ENCODE peak calls at places on chromosomes 3 and 15, in eight cellular contexts. H, O, N, G, C, M, K and F are unnamed samples.

GRCh38 chr3:105584351-105584790 is 217.7 kb downstream of the ALCAM start:
- DNase-seq in H (no peak), K (no peak), N (no peak), M (no peak), O (no peak), G (no peak), C (no peak), F (no peak)

GRCh38 chr3:80733522-80734176 is 965.9 kb upstream of the ROBO1 start:
- DNase-seq in M (no peak), H (no peak), G (no peak), C (peak), O (no peak), N (peak), K (no peak), F (peak)

GRCh38 chr3:43181202-43181910 is 75.5 kb upstream of the POMGNT2 start:
- DNase-seq in G (no peak), O (no peak), M (no peak), H (no peak), K (no peak), C (no peak), N (peak), F (no peak)

GRCh38 chr3:110341047-110341446 is 730.6 kb upstream of the NECTIN3 start:
- DNase-seq in C (peak), G (no peak), H (no peak), N (no peak), O (no peak), M (no peak), K (no peak), F (no peak)

GRCh38 chr3:129393271-129393670 is 35.2 kb downstream of the EFCAB12 start:
- DNase-seq in C (no peak), K (no peak), H (no peak), O (no peak), N (no peak), M (no peak), G (no peak), F (no peak)

GRCh38 chr3:147838650-147839049 is 429.5 kb downstream of the ZIC1 start:
- DNase-seq in N (no peak), K (no peak), G (no peak), H (no peak), C (peak), O (no peak), M (no peak), F (no peak)

GRCh38 chr15:60865507-60865906 is 363.6 kb downstream of the RORA start:
- DNase-seq in C (peak), K (no peak), N (no peak), H (no peak), O (no peak), M (no peak), G (no peak), F (no peak)

GRCh38 chr3:52310861-52311566 is 5.1 kb upstream of the DNAH1 start:
- DNase-seq in N (no peak), C (peak), H (no peak), G (no peak), M (no peak), O (no peak), K (no peak), F (no peak)

DNA sequence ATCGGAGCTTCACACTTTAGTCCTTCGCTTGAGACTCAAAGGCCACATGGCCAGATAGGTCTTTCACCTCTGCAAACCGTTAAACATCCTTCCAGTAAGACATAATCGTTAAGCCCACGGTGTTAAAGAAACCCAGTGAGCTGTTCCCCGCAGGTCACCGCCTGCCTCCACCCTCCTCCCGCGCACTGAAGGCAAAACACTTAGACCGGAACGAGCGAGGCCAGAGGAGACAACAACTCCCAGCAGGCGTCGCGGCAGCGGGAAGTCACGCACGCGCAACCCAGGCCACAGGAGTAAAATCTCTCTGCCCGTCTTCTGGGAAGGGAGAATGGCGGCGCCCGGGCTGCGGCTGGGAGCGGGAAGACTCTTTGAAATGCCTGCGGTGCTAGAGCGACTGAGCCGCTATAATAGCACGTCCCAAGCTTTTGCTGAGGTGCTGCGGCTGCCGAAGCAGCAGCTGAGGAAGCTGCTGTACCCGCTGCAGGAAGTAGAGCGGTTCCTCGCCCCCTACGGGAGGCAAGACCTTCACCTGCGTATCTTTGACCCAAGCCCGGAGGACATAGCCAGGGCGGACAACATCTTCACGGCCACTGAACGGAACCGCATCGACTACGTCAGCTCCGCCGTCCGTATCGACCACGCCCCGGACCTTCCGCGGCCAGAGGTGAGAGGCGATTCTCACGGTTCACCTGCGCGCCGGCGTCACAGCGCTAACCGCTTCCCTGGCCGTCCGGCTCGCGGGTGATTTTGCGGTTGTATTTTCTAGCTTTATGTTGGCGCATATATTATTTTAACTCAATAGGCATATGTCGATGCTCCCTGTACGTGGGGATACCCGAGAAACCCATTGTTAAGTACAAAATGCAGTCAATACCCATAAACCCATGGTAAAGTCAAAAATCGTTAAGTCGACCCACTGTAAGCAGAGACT is at the start of gene GTPBP8:
- DNase-seq in M (peak), C (peak), G (peak), H (peak), O (peak), K (peak), N (peak), F (peak)
- TF ChIP-seq POLR2A in M (peak), C (peak), G (peak), H (peak), O (peak), K (peak), N (peak), F (peak)

GRCh38 chr15:51629612-51630011 is 7.0 kb upstream of the DMXL2 start:
- DNase-seq in C (no peak), K (no peak), M (no peak), O (peak), G (no peak), H (no peak), N (no peak), F (no peak)
- H3K4me3 ChIP-seq in C (no peak), K (no peak), M (no peak), O (no peak), G (no peak), H (no peak), N (no peak), F (no peak)

GRCh38 chr3:168251371-168251770 is 155.6 kb upstream of the GOLIM4 start:
- DNase-seq in N (no peak), O (no peak), M (no peak), K (no peak), G (no peak), C (no peak), H (no peak), F (no peak)

GRCh38 chr3:168248383-168249047 is 152.8 kb upstream of the GOLIM4 start:
- DNase-seq in M (no peak), C (peak), O (no peak), N (no peak), G (no peak), K (no peak), H (no peak), F (peak)

GRCh38 chr3:168249048-168249538 is 153.4 kb upstream of the GOLIM4 start:
- DNase-seq in M (no peak), G (no peak), H (no peak), C (peak), N (no peak), K (no peak), O (no peak), F (no peak)

GRCh38 chr3:168249539-168250414 is 154.1 kb upstream of the GOLIM4 start:
- DNase-seq in O (peak), K (peak), C (peak), M (peak), H (peak), N (peak), G (peak), F (peak)

DNA sequence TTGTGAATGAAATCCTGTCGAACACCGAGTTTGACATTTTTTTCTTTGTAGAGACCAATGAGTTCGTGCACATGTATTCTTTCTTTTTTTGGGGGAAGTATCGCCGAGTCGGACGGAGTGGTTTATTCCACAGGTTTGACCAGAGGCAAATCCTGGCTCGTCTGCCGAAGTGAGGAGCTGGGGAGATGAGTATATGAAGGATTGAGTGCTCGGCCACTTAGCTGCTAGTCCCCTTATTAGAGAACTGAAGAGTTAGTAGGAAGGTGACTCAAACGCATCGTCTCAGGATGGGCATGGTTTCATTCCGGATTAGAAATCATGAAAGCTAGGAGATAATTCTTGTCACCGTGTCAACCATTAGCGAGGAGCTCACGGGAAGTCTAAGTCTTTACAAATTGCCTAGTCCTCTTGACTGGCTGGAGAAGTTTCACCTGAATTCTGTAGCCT is 154.7 kb upstream of the GOLIM4 start:
- DNase-seq in G (no peak), M (no peak), K (no peak), C (peak), N (no peak), H (no peak), O (no peak), F (no peak)
- TF ChIP-seq POLR2A in G (no peak), M (no peak), K (no peak), C (no peak), N (no peak), H (no peak), O (no peak), F (no peak)

DNA sequence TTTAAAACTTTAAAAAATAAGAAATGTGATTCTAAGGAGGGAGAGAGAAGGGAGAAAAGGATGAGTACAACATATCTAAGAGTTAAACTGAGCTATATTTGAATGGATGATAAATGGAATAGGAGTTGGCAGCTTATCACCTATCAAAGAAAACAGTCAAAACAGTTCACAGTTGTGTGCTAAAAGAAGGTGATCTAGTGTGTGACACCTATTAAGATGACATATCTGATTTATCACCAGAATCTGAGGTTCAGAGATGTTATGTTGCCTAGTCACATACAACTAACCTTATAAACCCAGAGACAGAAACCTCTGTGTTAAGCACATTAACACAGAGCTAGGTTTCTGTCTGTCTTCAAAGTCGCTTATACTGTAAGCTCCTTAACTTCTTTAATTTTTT is 3.0 kb downstream of the ATP13A3 start:
- DNase-seq in H (no peak), C (no peak), N (no peak), K (no peak), G (no peak), M (no peak), O (no peak), F (no peak)
- H3K4me3 ChIP-seq in H (no peak), C (no peak), N (no peak), K (no peak), G (no peak), M (no peak), O (no peak), F (no peak)

GRCh38 chr15:77415450-77416448 is 4.2 kb downstream of the PEAK1 start:
- DNase-seq in H (no peak), M (no peak), O (peak), N (no peak), C (peak), G (peak), K (no peak), F (no peak)

GRCh38 chr15:77418341-77419049 is 1.4 kb downstream of the PEAK1 start:
- DNase-seq in M (no peak), K (no peak), C (peak), N (no peak), H (no peak), G (no peak), O (no peak), F (no peak)

GRCh38 chr15:77414781-77415442 is 5.0 kb downstream of the PEAK1 start:
- DNase-seq in K (no peak), G (no peak), C (no peak), M (no peak), O (no peak), N (no peak), H (no peak), F (no peak)

GRCh38 chr15:77417642-77418041 is 2.3 kb downstream of the PEAK1 start:
- DNase-seq in C (peak), N (no peak), M (no peak), G (no peak), O (no peak), H (no peak), K (no peak), F (no peak)

DNA sequence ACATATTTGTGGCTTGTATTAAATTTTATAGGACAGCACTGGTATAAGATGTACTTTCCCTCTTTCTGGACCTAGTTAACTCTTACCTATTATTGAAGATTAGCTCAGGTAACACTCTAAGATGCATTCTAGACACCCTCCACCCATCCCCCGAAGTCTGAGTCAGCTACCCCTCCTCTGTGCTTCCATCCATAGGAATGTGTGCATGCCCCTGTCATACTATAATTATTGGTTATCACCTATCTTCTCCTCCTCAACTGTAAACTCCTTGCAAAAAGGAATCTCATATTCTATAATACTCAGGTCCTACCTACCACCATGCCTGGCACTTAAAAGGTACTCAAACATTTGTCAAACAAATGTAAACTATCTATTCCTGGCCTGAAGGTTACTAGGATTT is 3.0 kb downstream of the PEAK1 start:
- DNase-seq in M (no peak), K (no peak), H (no peak), N (no peak), C (no peak), O (no peak), G (no peak), F (no peak)
- TF ChIP-seq POLR2A in M (no peak), K (no peak), H (no peak), N (no peak), C (no peak), O (no peak), G (no peak), F (no peak)

DNA sequence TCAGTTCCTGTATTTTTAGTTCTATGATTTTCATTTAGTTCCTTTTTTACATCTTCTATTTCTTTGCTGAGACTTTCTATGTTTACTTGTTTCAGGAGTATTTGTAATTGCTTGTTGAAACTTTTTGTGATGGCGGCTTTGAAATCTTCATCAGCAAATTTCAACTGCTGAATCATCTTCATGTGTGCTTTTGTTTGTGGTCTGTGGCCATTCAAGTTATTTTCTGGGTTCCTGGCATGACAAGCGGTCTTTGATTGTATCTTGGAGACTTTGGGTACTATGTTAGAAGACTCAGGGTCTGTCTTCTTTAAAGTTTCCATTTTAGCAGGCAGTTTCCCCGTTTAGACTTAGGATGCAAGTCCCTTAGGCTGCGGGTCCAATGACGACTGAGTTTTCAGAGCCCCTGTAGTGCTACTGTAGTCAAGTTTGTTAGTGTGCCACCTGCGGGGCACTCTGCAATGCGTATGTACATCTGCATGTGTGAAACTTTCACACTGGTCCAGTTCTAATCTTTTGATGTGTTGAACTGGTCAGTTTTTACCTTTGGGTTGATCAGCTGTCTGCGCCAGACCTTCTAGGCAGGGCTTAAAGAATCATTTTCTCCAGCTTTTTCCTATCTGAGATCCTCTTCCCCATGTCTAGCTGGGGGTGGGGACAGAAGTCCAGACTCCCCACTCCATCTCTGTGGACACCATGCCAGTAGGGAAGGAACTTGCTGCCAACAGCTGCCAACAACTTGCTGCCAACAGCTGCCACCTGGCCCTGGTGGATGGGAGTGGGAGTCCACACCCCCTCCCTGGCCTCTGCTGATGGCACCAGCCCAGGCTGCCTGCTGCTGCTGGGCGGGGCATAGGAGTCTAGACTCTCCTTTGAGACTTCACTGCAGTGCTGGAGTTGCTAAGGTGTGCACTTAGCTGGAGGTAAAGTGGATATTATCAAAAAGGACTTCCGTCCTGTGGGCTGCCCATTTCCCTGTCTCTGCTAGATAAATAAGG is 190.9 kb downstream of the TJP1 start:
- DNase-seq in H (no peak), K (no peak), G (no peak), N (peak), C (no peak), M (no peak), O (no peak), F (peak)
- H3K4me3 ChIP-seq in H (no peak), K (no peak), G (no peak), N (no peak), C (no peak), M (no peak), O (no peak), F (no peak)

GRCh38 chr3:16821053-16821452 is 63.7 kb upstream of the PLCL2 start:
- DNase-seq in G (no peak), H (no peak), O (no peak), C (no peak), K (no peak), N (no peak), M (no peak), F (no peak)

GRCh38 chr3:16818194-16818593 is 66.6 kb upstream of the PLCL2 start:
- DNase-seq in H (no peak), N (no peak), K (no peak), G (no peak), C (no peak), O (no peak), M (no peak), F (no peak)

GRCh38 chr3:16817201-16817600 is 67.6 kb upstream of the PLCL2 start:
- DNase-seq in H (no peak), M (no peak), C (no peak), N (no peak), O (no peak), G (no peak), K (no peak), F (no peak)

GRCh38 chr3:16820485-16820884 is 64.3 kb upstream of the PLCL2 start:
- DNase-seq in K (no peak), C (no peak), G (no peak), O (no peak), M (no peak), H (no peak), N (no peak), F (no peak)

DNA sequence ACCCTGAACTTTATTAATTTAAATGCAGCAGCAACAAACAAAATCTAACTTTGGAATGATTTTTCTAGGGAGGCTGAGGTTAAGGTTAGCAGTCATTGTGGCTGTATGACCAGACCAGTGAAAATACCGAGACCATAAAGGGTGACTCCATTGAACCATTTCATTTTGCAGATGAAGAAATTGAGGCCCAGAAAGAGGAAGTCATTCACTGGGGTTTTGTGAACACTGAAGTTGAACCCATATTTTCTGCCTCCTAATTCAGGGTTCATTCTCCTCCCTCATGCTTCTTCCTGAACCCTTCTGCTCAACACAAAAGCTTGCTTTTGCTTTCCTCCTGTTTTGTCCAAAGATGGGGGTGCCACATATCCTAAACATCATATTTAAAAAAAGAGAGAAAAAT is 65.8 kb upstream of the PLCL2 start:
- DNase-seq in N (no peak), G (no peak), C (no peak), H (no peak), O (no peak), M (no peak), K (no peak), F (no peak)
- TF ChIP-seq POLR2A in N (no peak), G (no peak), C (no peak), H (no peak), O (no peak), M (no peak), K (no peak), F (no peak)

DNA sequence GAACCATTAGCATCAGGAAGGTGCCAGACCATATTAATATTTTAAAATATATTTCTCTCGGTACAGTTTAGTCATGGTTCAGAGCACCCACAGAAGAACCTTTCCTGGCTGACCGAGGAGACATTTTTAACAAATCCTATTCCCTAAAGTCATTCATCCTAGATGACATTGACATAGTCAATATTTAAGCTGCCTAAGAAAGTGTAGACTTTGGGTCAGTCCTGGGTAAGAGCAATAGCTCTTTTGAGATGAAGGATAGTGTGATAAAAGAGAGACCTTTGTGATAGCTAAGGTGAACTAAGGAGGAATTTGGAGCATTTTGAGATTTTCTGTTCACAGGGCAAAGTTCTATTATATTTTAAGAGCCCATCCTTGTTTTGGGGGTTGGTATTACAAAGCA is 47.5 kb downstream of the ZNF609 start:
- DNase-seq in C (no peak), K (no peak), O (no peak), G (no peak), N (no peak), M (no peak), H (no peak), F (no peak)
- H3K4me3 ChIP-seq in C (no peak), K (no peak), O (no peak), G (no peak), N (no peak), M (no peak), H (no peak), F (no peak)

GRCh38 chr3:31981206-31982181 is at the start of the genes OSBPL10 and ZNF860:
- DNase-seq in G (peak), O (peak), K (peak), M (peak), C (peak), N (peak), H (peak), F (peak)
- TF ChIP-seq POLR2A in G (peak), O (peak), K (no peak), M (peak), C (peak), N (peak), H (no peak), F (peak)